ENCODE peak calls at places on chromosomes 3 and 15, in nine cellular contexts. L is NCI-H2107; K is erythroblast; D is testis; U is hippocampal formation; E is non-pigmented ciliary epithelial cell; B is stimulated activated CD4-positive, alpha-beta T cell treated with anti-CD3 and anti-CD28 coated beads, Interleukin-4, amount 100 ng/mL, for 1 hour; A is HFF-Myc; G is psoas muscle. J is an unnamed sample.

GRCh38 chr3:10467204-10467603 is 38.2 kb downstream of the ATP2B2 start:
- DNase-seq in L (no peak), K (no peak), D (no peak), U (no peak), E (no peak), B (no peak), A (no peak), G (no peak), J (no peak)

GRCh38 chr3:13214847-13215472 is 141.7 kb upstream of the IQSEC1 start:
- DNase-seq in L (no peak), K (no peak), D (no peak), U (no peak), E (no peak), B (no peak), A (no peak), G (no peak), J (peak)

GRCh38 chr3:197465996-197466549 is 89.7 kb downstream of the BDH1 start:
- DNase-seq in L (no peak), K (no peak), D (no peak), U (no peak), E (no peak), B (no peak), A (peak), G (no peak), J (no peak)

GRCh38 chr15:94126999-94127398 is 104.4 kb upstream of the MCTP2 start:
- DNase-seq in L (no peak), K (no peak), D (no peak), U (no peak), E (no peak), B (no peak), A (no peak), G (no peak), J (no peak)

GRCh38 chr3:164851905-164852304 is 226.4 kb downstream of the SI start:
- DNase-seq in L (no peak), K (no peak), D (no peak), U (no peak), E (no peak), B (no peak), A (no peak), G (no peak), J (no peak)

GRCh38 chr15:52005748-52006701 is 13.0 kb upstream of the MAPK6 start:
- DNase-seq in L (no peak), K (peak), D (no peak), U (no peak), E (no peak), B (no peak), A (no peak), G (no peak), J (peak)

GRCh38 chr3:139198929-139199328 is 144.9 kb upstream of the MRPS22 start:
- DNase-seq in L (no peak), K (no peak), D (no peak), U (no peak), E (no peak), B (no peak), A (no peak), G (no peak), J (no peak)

GRCh38 chr15:88012233-88012632 is 244.3 kb downstream of the NTRK3 start:
- DNase-seq in L (no peak), K (no peak), D (peak), U (no peak), E (no peak), B (no peak), A (no peak), G (no peak), J (no peak)

GRCh38 chr3:156781310-156782230 is 44.6 kb upstream of the LEKR1 start:
- DNase-seq in L (no peak), K (peak), D (no peak), U (no peak), E (no peak), B (no peak), A (no peak), G (no peak), J (no peak)